ENCODE peak calls at places on chromosomes 5 and 9, in four cellular contexts. H, M, Q and Z are unnamed samples.
A peak's percentile ranks its signal among the peaks of the same experiment; 100 is the strongest.

GRCh38 chr5:83554133-83554532 is 82.6 kb downstream of the VCAN start:
- DNase-seq in H (no peak), M (no peak), Q (no peak), Z (no peak)

GRCh38 chr9:119736478-119737454 is 367.5 kb upstream of the BRINP1 start:
- DNase-seq in H (no peak), M (peak; percentile 73), Q (no peak), Z (no peak)

GRCh38 chr9:127318651-127319167 is 54.1 kb downstream of the GARNL3 start:
- DNase-seq in H (no peak), M (no peak), Q (peak; percentile 71), Z (peak; percentile 16)

GRCh38 chr5:16528382-16528849 is 62.8 kb upstream of the ZNF622 start:
- DNase-seq in H (no peak), M (no peak), Q (no peak), Z (no peak)

GRCh38 chr5:310941-311434 is 10.5 kb upstream of the AHRR start:
- DNase-seq in H (no peak), M (no peak), Q (peak; percentile 83), Z (peak; percentile 81)

GRCh38 chr9:107361816-107362215 is 78.7 kb downstream of the RAD23B start:
- DNase-seq in H (no peak), M (no peak), Q (no peak), Z (no peak)

GRCh38 chr9:92714787-92715487 is 45.0 kb upstream of the IPPK start:
- DNase-seq in H (no peak), M (no peak), Q (no peak), Z (no peak)

GRCh38 chr5:89396262-89396975 is 513.4 kb upstream of the MEF2C start:
- DNase-seq in H (no peak), M (peak; percentile 79), Q (peak; percentile 40), Z (peak; percentile 34)

GRCh38 chr5:137439645-137440044 is 59.5 kb downstream of the SPOCK1 start:
- DNase-seq in H (no peak), M (no peak), Q (no peak), Z (no peak)

GRCh38 chr5:181219262-181220177 is 3.6 kb upstream of the TRIM41 start:
- DNase-seq in H (no peak), M (no peak), Q (no peak), Z (no peak)

GRCh38 chr5:82560546-82560945 is 282.4 kb upstream of the RPS23 start:
- DNase-seq in H (no peak), M (no peak), Q (peak; percentile 3), Z (no peak)

GRCh38 chr9:806285-807156 is 35.0 kb upstream of the DMRT1 start:
- DNase-seq in H (peak; percentile 53), M (peak; percentile 39), Q (peak; percentile 53), Z (peak; percentile 61)

GRCh38 chr9:21660976-21661375 is 141.5 kb upstream of the MTAP start:
- DNase-seq in H (no peak), M (no peak), Q (no peak), Z (no peak)

GRCh38 chr5:84573017-84573712 is 188.5 kb upstream of the EDIL3 start:
- DNase-seq in H (no peak), M (no peak), Q (no peak), Z (no peak)

GRCh38 chr9:72791436-72791835 is 161.4 kb downstream of the ALDH1A1 start:
- DNase-seq in H (no peak), M (no peak), Q (no peak), Z (no peak)

GRCh38 chr9:19231126-19232035 is 888 bp downstream of the DENND4C start:
- DNase-seq in H (peak; percentile 37), M (peak; percentile 37), Q (no peak), Z (peak; percentile 35)

GRCh38 chr9:124190761-124191160 is 67.0 kb upstream of the NEK6 start:
- DNase-seq in H (no peak), M (no peak), Q (no peak), Z (no peak)

GRCh38 chr9:12628546-12628945 is 64.6 kb upstream of the TYRP1 start:
- DNase-seq in H (no peak), M (no peak), Q (no peak), Z (no peak)

GRCh38 chr5:98432378-98432777 is 341.1 kb upstream of the RGMB start:
- DNase-seq in H (no peak), M (no peak), Q (no peak), Z (no peak)

GRCh38 chr5:159908201-159908940 is 7.9 kb upstream of the ADRA1B start:
- DNase-seq in H (no peak), M (no peak), Q (no peak), Z (peak; percentile 83)

GRCh38 chr5:65459995-65460394 is 21.7 kb downstream of the ADAMTS6 start:
- DNase-seq in H (no peak), M (no peak), Q (no peak), Z (no peak)

GRCh38 chr9:104795857-104796256 is 31.9 kb downstream of the NIPSNAP3B start:
- DNase-seq in H (no peak), M (no peak), Q (no peak), Z (no peak)

GRCh38 chr5:147216552-147217154 is 18.2 kb upstream of the STK32A start:
- DNase-seq in H (no peak), M (peak; percentile 5), Q (peak; percentile 2), Z (peak; percentile 28)

GRCh38 chr9:107043886-107044285 is 180.9 kb downstream of the ZNF462 start:
- DNase-seq in H (peak; percentile 12), M (no peak), Q (no peak), Z (peak; percentile 17)

GRCh38 chr5:146645382-146645781 is 129.4 kb upstream of the GPR151 start:
- DNase-seq in H (no peak), M (no peak), Q (no peak), Z (no peak)